ENCODE peak calls at places on chromosomes 12 and 14, in five cellular contexts. One of them, this sample, is unnamed.

GRCh38 chr12:44000309-44000952 is 164.6 kb downstream of the TMEM117 start:
- DNase-seq in foreskin fibroblast: peak; percentile 60
- DNase-seq in fibroblast of the aortic adventitia: peak; percentile 50
- DNase-seq in fibroblast of lung: peak; percentile 25
- DNase-seq in H1: peak; percentile 56
- DNase-seq in this sample: peak; percentile 63

GRCh38 chr12:15550778-15551177 is 228.5 kb downstream of the PTPRO start:
- DNase-seq in fibroblast of the aortic adventitia: no peak
- DNase-seq in fibroblast of lung: no peak
- DNase-seq in foreskin fibroblast: no peak
- DNase-seq in H1: no peak
- DNase-seq in this sample: no peak

GRCh38 chr14:85565862-85566296 is 35.9 kb downstream of the FLRT2 start:
- DNase-seq in fibroblast of the aortic adventitia: peak; percentile 72
- DNase-seq in fibroblast of lung: peak; percentile 85
- DNase-seq in H1: no peak
- DNase-seq in foreskin fibroblast: peak; percentile 43
- DNase-seq in this sample: peak; percentile 81

GRCh38 chr14:22520235-22520634 is 68.8 kb downstream of the DAD1 start:
- DNase-seq in fibroblast of the aortic adventitia: peak; percentile 81
- DNase-seq in H1: no peak
- DNase-seq in fibroblast of lung: peak; percentile 91
- DNase-seq in foreskin fibroblast: peak; percentile 42
- DNase-seq in this sample: peak; percentile 65

GRCh38 chr14:76654573-76654955 is 106.7 kb upstream of the VASH1 start:
- DNase-seq in foreskin fibroblast: no peak
- DNase-seq in H1: no peak
- DNase-seq in fibroblast of the aortic adventitia: no peak
- DNase-seq in fibroblast of lung: no peak
- DNase-seq in this sample: no peak

GRCh38 chr14:99033951-99034350 is 238.0 kb downstream of the BCL11B start:
- DNase-seq in fibroblast of the aortic adventitia: no peak
- DNase-seq in fibroblast of lung: no peak
- DNase-seq in foreskin fibroblast: no peak
- DNase-seq in H1: no peak
- DNase-seq in this sample: no peak

GRCh38 chr12:29796823-29797263 is 13.1 kb upstream of the TMTC1 start:
- DNase-seq in fibroblast of lung: peak; percentile 93
- DNase-seq in fibroblast of the aortic adventitia: peak; percentile 94
- DNase-seq in H1: no peak
- DNase-seq in foreskin fibroblast: peak; percentile 93
- DNase-seq in this sample: peak; percentile 94

GRCh38 chr14:77212933-77213656 is 31.5 kb downstream of the TMEM63C start:
- DNase-seq in fibroblast of lung: peak; percentile 11
- DNase-seq in foreskin fibroblast: peak; percentile 49
- DNase-seq in fibroblast of the aortic adventitia: peak; percentile 5
- DNase-seq in H1: peak; percentile 38
- DNase-seq in this sample: peak; percentile 8

GRCh38 chr12:47079365-47079893 is at the start of gene PCED1B:
- DNase-seq in H1: no peak
- DNase-seq in fibroblast of lung: peak; percentile 69
- DNase-seq in foreskin fibroblast: peak; percentile 88
- DNase-seq in fibroblast of the aortic adventitia: peak; percentile 75
- DNase-seq in this sample: peak; percentile 62

GRCh38 chr12:125065021-125065752 is at the start of gene AACS:
- DNase-seq in foreskin fibroblast: peak; percentile 87
- DNase-seq in H1: no peak
- DNase-seq in fibroblast of lung: peak; percentile 73
- DNase-seq in fibroblast of the aortic adventitia: peak; percentile 61
- DNase-seq in this sample: peak; percentile 59

GRCh38 chr12:60689137-60689536 is 1093.3 kb downstream of the SLC16A7 start:
- DNase-seq in fibroblast of the aortic adventitia: no peak
- DNase-seq in H1: no peak
- DNase-seq in fibroblast of lung: no peak
- DNase-seq in foreskin fibroblast: no peak
- DNase-seq in this sample: no peak

GRCh38 chr14:66496911-66497310 is 10.7 kb downstream of the CCDC196 start:
- DNase-seq in foreskin fibroblast: no peak
- DNase-seq in fibroblast of lung: no peak
- DNase-seq in H1: no peak
- DNase-seq in fibroblast of the aortic adventitia: no peak
- DNase-seq in this sample: no peak

GRCh38 chr12:66665416-66665815 is 13.5 kb downstream of the GRIP1 start:
- DNase-seq in fibroblast of the aortic adventitia: no peak
- DNase-seq in foreskin fibroblast: peak; percentile 50
- DNase-seq in H1: no peak
- DNase-seq in fibroblast of lung: peak; percentile 42
- DNase-seq in this sample: no peak

GRCh38 chr12:100794441-100795192 is at the start of gene ANO4:
- DNase-seq in fibroblast of the aortic adventitia: peak; percentile 2
- DNase-seq in foreskin fibroblast: peak; percentile 56
- DNase-seq in fibroblast of lung: peak; percentile 20
- DNase-seq in H1: no peak
- DNase-seq in this sample: no peak

GRCh38 chr12:71594214-71594948 is 69.3 kb downstream of the ZFC3H1 start:
- DNase-seq in H1: no peak
- DNase-seq in fibroblast of the aortic adventitia: peak; percentile 51
- DNase-seq in fibroblast of lung: no peak
- DNase-seq in foreskin fibroblast: peak; percentile 43
- DNase-seq in this sample: peak; percentile 45

GRCh38 chr14:104824353-104824997 is 23.6 kb downstream of the ZBTB42 start:
- DNase-seq in foreskin fibroblast: no peak
- DNase-seq in H1: no peak
- DNase-seq in fibroblast of the aortic adventitia: no peak
- DNase-seq in fibroblast of lung: no peak
- DNase-seq in this sample: no peak

GRCh38 chr12:388547-389137 is 478 bp downstream of the KDM5A start:
- DNase-seq in fibroblast of lung: peak; percentile 21
- DNase-seq in foreskin fibroblast: peak; percentile 15
- DNase-seq in H1: no peak
- DNase-seq in fibroblast of the aortic adventitia: peak; percentile 36
- DNase-seq in this sample: peak; percentile 23

GRCh38 chr12:60106207-60106606 is 510.4 kb downstream of the SLC16A7 start:
- DNase-seq in fibroblast of lung: peak; percentile 23
- DNase-seq in H1: no peak
- DNase-seq in fibroblast of the aortic adventitia: peak; percentile 53
- DNase-seq in foreskin fibroblast: peak; percentile 49
- DNase-seq in this sample: peak; percentile 58

GRCh38 chr12:130119241-130119861 is 42.9 kb upstream of the FZD10 start:
- DNase-seq in H1: no peak
- DNase-seq in fibroblast of lung: no peak
- DNase-seq in fibroblast of the aortic adventitia: no peak
- DNase-seq in foreskin fibroblast: no peak
- DNase-seq in this sample: no peak

GRCh38 chr14:84926656-84927055 is 603.3 kb upstream of the FLRT2 start:
- DNase-seq in foreskin fibroblast: no peak
- DNase-seq in H1: no peak
- DNase-seq in fibroblast of lung: no peak
- DNase-seq in fibroblast of the aortic adventitia: no peak
- DNase-seq in this sample: no peak

GRCh38 chr14:23864856-23865255 is 88.7 kb upstream of the DHRS4 start:
- DNase-seq in fibroblast of lung: no peak
- DNase-seq in fibroblast of the aortic adventitia: no peak
- DNase-seq in H1: no peak
- DNase-seq in foreskin fibroblast: no peak
- DNase-seq in this sample: no peak

GRCh38 chr14:41586237-41586636 is 20.4 kb upstream of the LRFN5 start:
- DNase-seq in fibroblast of lung: no peak
- DNase-seq in H1: no peak
- DNase-seq in foreskin fibroblast: no peak
- DNase-seq in fibroblast of the aortic adventitia: peak; percentile 15
- DNase-seq in this sample: peak; percentile 12

DNA sequence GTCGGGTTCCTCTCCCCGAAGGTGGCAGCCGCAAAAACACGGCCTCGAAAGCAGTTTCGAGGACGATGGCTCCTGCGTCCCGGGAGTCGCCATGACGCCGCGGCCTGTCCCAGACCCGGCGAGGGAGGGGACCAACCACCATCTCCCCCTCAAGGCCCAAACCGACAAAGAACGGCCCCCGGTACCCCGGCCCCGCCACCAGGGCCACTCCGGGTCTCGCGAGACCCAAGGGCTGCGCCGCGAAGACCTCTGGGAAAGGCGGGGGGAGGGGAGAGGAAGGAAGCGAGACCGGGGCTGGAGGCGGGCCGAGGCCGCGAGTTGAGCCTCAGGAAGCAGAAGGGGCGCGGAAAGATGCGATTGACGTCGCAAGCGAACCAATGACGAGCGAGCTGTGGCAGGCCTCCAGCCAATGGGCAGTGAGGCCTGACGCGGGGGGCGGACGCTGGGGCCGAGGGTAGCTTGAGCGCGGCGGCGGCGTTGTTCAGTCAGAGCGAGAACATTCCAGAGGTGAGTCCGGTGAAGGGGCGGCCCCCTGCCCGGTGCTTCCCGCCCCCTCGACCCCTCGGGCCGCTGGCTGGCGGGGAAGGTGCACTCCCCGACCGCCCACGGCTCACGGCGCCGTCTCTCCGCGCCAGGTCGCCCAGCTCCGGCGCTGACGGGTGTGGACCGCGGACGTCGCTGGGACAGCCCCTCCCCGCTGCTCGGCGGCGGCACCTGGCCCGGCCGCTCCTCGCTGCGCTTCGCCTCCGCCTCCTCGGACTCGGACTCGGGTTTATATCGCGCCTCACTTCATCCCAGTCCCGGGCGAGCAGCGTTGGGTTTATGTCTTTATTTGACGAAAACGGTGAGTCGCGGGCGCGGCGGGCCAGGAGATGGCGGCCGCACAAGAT is at the start of gene EIF5:
- DNase-seq in H1: peak; percentile 95
- DNase-seq in fibroblast of lung: peak; percentile 96
- DNase-seq in foreskin fibroblast: peak; percentile 100
- DNase-seq in fibroblast of the aortic adventitia: peak; percentile 99
- DNase-seq in this sample: peak; percentile 98
- TF ChIP-seq CTCF in H1: no peak
- TF ChIP-seq CTCF in fibroblast of lung: no peak
- TF ChIP-seq CTCF in foreskin fibroblast: no peak
- TF ChIP-seq CTCF in fibroblast of the aortic adventitia: peak; percentile 38
- TF ChIP-seq CTCF in this sample: no peak

GRCh38 chr12:104721065-104721458 is 237.0 kb downstream of the SLC41A2 start:
- DNase-seq in foreskin fibroblast: no peak
- DNase-seq in fibroblast of the aortic adventitia: no peak
- DNase-seq in H1: no peak
- DNase-seq in fibroblast of lung: no peak
- DNase-seq in this sample: no peak
- H3K4me3 ChIP-seq in foreskin fibroblast: no peak overlapping the region
- H3K4me3 ChIP-seq in fibroblast of the aortic adventitia: no peak overlapping the region
- H3K4me3 ChIP-seq in H1: no peak overlapping the region
- H3K4me3 ChIP-seq in fibroblast of lung: peak overlapping the region; percentile 35
- H3K4me3 ChIP-seq in this sample: no peak overlapping the region

DNA sequence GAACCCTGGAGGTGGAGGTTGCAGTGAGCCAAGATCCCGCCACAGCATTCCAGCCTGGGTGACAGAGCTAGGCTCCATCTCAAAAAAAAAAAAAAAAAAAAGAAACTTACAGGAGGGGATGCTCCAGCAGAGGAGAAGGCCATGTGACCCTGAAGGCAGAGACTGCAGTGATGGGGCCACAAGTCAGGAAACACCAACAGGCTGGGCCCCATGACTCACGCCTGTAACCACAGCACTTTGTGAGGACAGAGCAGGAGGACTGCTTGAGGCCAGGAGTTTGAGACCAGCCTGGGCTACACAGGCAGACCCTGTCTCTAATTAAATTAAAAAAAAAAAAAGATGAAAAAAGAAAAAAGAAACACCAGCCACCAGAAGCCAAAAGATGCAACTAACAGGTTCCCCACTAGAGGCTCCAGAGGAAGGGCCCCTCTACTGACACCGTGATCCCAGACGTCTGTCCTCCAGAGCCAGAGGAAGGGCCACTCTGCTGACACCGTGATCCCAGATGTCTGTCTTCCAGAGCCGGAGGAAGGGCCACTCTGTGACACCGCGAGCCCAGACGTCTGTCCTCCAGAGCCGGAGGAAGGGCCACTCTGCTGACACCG is 9.1 kb upstream of the GLT1D1 start:
- DNase-seq in fibroblast of the aortic adventitia: no peak
- DNase-seq in H1: no peak
- DNase-seq in foreskin fibroblast: no peak
- DNase-seq in fibroblast of lung: no peak
- DNase-seq in this sample: no peak
- TF ChIP-seq CTCF in fibroblast of the aortic adventitia: no peak
- TF ChIP-seq CTCF in H1: peak; percentile 58
- TF ChIP-seq CTCF in foreskin fibroblast: no peak
- TF ChIP-seq CTCF in fibroblast of lung: no peak
- TF ChIP-seq CTCF in this sample: no peak

DNA sequence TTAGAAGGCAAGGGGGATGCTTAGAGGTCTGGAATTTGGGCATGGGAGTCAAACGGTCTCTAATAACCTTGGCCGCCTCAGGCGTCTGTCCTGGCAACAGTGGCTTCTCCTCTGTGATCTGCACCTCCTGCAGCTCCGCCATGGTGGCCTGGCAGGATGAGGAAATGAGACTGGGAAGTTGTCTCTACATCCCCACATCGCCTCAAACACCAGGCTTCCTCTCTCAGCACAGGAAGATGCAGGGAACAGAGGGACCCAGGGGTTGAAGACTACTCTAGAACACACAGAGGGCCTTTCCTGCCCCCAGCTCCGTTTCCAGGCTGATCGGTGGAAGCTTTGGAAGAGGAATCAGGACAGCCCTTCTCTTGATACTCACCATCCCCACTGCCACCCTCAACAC is 1.7 kb downstream of the NDRG2 start:
- DNase-seq in fibroblast of lung: no peak
- DNase-seq in foreskin fibroblast: no peak
- DNase-seq in H1: no peak
- DNase-seq in fibroblast of the aortic adventitia: no peak
- DNase-seq in this sample: no peak
- H3K4me3 ChIP-seq in fibroblast of lung: no peak overlapping the region
- H3K4me3 ChIP-seq in foreskin fibroblast: no peak overlapping the region
- H3K4me3 ChIP-seq in H1: no peak overlapping the region
- H3K4me3 ChIP-seq in fibroblast of the aortic adventitia: no peak overlapping the region
- H3K4me3 ChIP-seq in this sample: no peak overlapping the region